ENCODE peak calls at places on chromosomes 13 and 19, in four cellular contexts. H, P, I and C are unnamed samples.

GRCh38 chr19:11361037-11361770 is 6.0 kb downstream of the PLPPR2 start:
- DNase-seq in H (no peak), P (no peak), I (peak; percentile 93), C (peak; percentile 100)

GRCh38 chr13:49996166-49996915 is 501 bp upstream of the TRIM13 start:
- DNase-seq in H (peak; percentile 91), P (peak; percentile 56), I (peak; percentile 88), C (peak; percentile 92)

GRCh38 chr19:12666305-12667048 is at the start of the genes MAN2B1 and WDR83:
- DNase-seq in H (peak; percentile 41), P (peak; percentile 65), I (peak; percentile 96), C (peak; percentile 84)

GRCh38 chr19:1560281-1560882 is 7.7 kb downstream of the MEX3D start:
- DNase-seq in H (no peak), P (no peak), I (no peak), C (no peak)

GRCh38 chr13:113430378-113431110 is 22.7 kb downstream of the ADPRHL1 start:
- DNase-seq in H (no peak), P (no peak), I (no peak), C (no peak)

GRCh38 chr13:110480161-110480560 is 81.4 kb downstream of the RAB20 start:
- DNase-seq in H (no peak), P (no peak), I (no peak), C (no peak)

GRCh38 chr13:101527130-101527529 is 74.7 kb downstream of the ITGBL1 start:
- DNase-seq in H (no peak), P (no peak), I (no peak), C (no peak)

GRCh38 chr13:91185294-91185863 is 162.1 kb upstream of the MIR17HG start:
- DNase-seq in H (peak; percentile 15), P (peak; percentile 9), I (no peak), C (no peak)

GRCh38 chr13:88908896-88909535 is 1237.8 kb downstream of the SLITRK5 start:
- DNase-seq in H (no peak), P (no peak), I (no peak), C (no peak)

GRCh38 chr13:99150575-99151370 is 49.9 kb upstream of the UBAC2 start:
- DNase-seq in H (peak; percentile 72), P (no peak), I (no peak), C (no peak)

GRCh38 chr19:46840157-46840942 is 10.3 kb downstream of the AP2S1 start:
- DNase-seq in H (peak; percentile 77), P (peak; percentile 63), I (peak; percentile 68), C (peak; percentile 66)

GRCh38 chr13:99657848-99658265 is 156.6 kb downstream of the TM9SF2 start:
- DNase-seq in H (peak; percentile 48), P (no peak), I (no peak), C (peak; percentile 63)

GRCh38 chr13:84925443-84925842 is 873.8 kb downstream of the SLITRK6 start:
- DNase-seq in H (no peak), P (no peak), I (no peak), C (no peak)

GRCh38 chr19:3344608-3345598 is 21.5 kb upstream of the NFIC start:
- DNase-seq in H (no peak), P (no peak), I (peak; percentile 11), C (no peak)

GRCh38 chr19:4774136-4774535 is 17.4 kb upstream of the FEM1A start:
- DNase-seq in H (no peak), P (no peak), I (no peak), C (no peak)

GRCh38 chr19:4780860-4781259 is 10.7 kb upstream of the FEM1A start:
- DNase-seq in H (no peak), P (no peak), I (no peak), C (no peak)

GRCh38 chr19:4773047-4773640 is 18.4 kb upstream of the FEM1A start:
- DNase-seq in H (no peak), P (no peak), I (no peak), C (no peak)

GRCh38 chr19:4776436-4777205 is 14.9 kb upstream of the FEM1A start:
- DNase-seq in H (no peak), P (no peak), I (no peak), C (peak; percentile 28)

DNA sequence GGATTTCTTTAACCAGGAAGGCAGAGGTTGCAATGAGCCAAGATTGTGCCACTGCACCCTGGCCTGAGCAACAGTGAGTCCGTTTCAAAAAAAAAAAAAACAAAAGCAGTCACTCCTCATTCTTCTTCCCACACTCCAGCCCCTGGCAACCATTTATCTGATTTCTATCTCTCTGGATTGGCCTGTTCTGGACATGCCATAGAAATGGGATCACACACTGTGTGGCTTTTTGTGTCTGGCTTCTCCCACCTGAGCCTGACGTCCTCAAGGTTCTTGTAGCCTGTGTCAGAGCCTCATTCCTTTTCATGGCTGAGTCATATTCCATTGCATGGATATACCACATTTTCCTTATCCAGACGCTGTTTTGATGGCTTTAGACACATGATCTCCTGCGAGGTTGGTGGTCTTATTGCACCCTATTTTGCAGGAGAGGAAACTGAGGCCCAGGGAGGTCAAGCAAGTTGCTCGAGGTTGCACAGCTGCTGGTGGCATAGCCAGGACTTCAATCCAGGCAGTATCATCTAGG is 15.8 kb upstream of the FEM1A start:
- DNase-seq in H (no peak), P (no peak), I (no peak), C (no peak)
- TF ChIP-seq HMGXB4 in H (no peak), P (no peak), I (no peak), C (no peak)

DNA sequence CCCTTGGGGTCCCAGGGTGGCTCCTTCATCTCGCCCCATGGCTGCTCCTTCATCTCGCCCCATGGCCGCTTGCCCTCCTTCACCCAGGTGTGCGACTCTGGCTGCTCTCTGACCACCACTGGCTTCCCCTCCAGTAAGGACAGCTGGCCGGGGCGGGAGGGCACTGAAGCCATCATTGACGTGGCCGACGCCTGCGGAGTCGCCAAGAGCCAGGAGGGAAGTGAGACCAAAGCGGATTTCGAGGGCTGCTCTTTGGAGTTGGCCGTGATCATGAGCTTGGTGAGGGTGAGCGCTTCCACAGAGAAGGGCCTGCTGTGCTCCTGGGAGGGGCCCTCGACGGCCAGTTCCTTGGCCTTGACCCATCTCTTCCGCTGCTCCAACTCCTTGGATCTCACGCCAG is 4.0 kb upstream of the COX6B2 start:
- DNase-seq in H (no peak), P (no peak), I (no peak), C (no peak)
- TF ChIP-seq HMGXB4 in H (no peak), P (no peak), I (no peak), C (no peak)

DNA sequence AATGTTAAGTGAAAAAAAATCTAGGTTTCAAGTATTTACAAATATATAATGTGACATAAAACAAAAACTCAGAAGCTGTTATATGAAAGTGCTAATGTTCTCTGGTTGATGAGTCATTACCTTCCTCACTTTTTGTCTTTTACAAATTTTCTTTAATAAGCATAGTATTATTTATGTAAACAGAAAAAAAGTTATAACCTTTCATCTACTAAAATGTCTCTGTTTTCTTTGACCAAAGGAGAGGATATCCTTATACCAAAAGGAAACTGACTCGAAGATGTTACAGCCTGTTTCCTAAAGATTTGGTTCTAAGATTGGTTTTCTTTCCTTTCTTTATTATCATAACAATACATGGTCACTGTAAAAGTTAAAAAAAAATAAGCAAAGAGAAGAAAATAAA is 38.0 kb downstream of the RCBTB2 start:
- DNase-seq in H (no peak), P (no peak), I (no peak), C (no peak)
- TF ChIP-seq HMGXB4 in H (no peak), P (no peak), I (no peak), C (no peak)

GRCh38 chr13:48891586-48891985 is 84.1 kb upstream of the FNDC3A start:
- DNase-seq in H (peak; percentile 55), P (peak; percentile 20), I (no peak), C (no peak)
- TF ChIP-seq HMGXB4 in H (no peak), P (no peak), I (no peak), C (no peak)

GRCh38 chr13:26300140-26300539 is 46.2 kb downstream of the CDK8 start:
- DNase-seq in H (peak; percentile 7), P (no peak), I (peak; percentile 6), C (no peak)

GRCh38 chr13:26295812-26296211 is 41.9 kb downstream of the CDK8 start:
- DNase-seq in H (no peak), P (no peak), I (no peak), C (no peak)

DNA sequence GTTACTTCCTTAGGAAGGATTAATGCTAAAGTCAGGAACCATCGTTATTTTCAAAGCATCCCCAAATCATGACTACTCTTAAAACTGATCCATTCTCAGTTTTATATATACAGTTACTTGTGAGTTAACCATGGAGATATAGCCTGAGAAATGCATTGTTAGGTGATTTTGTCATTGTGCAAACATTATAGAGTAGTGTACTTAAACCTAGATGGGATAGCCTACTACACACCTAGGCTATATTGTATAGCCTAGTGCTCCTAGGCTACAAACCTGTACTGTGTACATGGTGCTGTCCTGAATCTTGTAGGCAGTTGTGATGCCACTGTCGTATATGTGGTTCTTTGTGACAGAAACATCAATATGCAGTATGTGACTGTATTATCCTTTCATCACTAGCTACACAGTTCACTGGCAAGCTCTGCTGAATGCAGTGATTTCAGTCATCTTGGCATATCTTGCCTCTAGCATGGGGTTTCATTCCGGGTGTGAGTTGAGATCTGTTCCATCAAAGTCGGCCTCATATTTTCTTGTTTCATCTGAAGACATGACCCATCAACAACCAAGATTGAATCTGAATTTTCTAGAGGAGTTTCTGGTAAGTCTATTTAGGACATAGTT is 45.3 kb downstream of the CDK8 start:
- DNase-seq in H (no peak), P (no peak), I (no peak), C (no peak)
- TF ChIP-seq HMGXB4 in H (no peak), P (no peak), I (no peak), C (no peak)